ENCODE peak calls at places on chromosomes 3 and 15, in seven cellular contexts. G, I, E, O, T, Y and B are unnamed samples.

GRCh38 chr3:126828306-126828705 is 124.3 kb downstream of the CHCHD6 start:
- DNase-seq in G (no peak), I (no peak), E (no peak), O (no peak), T (no peak), Y (no peak), B (no peak)

GRCh38 chr3:124998247-124998630 is 57.6 kb downstream of the HEG1 start:
- DNase-seq in G (no peak), I (no peak), E (no peak), O (no peak), T (no peak), Y (no peak), B (no peak)

GRCh38 chr3:112681822-112682325 is 40.9 kb upstream of the CCDC80 start:
- DNase-seq in G (no peak), I (no peak), E (peak), O (peak), T (no peak), Y (no peak), B (no peak)

GRCh38 chr15:81642451-81642990 is 268.5 kb upstream of the TMC3 start:
- DNase-seq in G (no peak), I (no peak), E (peak), O (peak), T (no peak), Y (no peak), B (no peak)

GRCh38 chr3:10262027-10262426 is 13.8 kb downstream of the TATDN2 start:
- DNase-seq in G (no peak), I (no peak), E (no peak), O (no peak), T (no peak), Y (no peak), B (peak)

GRCh38 chr3:22713936-22714335 is 489.2 kb upstream of the UBE2E2 start:
- DNase-seq in G (no peak), I (peak), E (peak), O (peak), T (no peak), Y (no peak), B (no peak)

GRCh38 chr3:28008235-28008634 is 233.2 kb upstream of the CMC1 start:
- DNase-seq in G (no peak), I (no peak), E (no peak), O (no peak), T (no peak), Y (no peak), B (no peak)

GRCh38 chr3:11548721-11549131 is 95.0 kb downstream of the VGLL4 start:
- DNase-seq in G (no peak), I (peak), E (peak), O (peak), T (no peak), Y (no peak), B (peak)

GRCh38 chr3:177157492-177157891 is 39.8 kb downstream of the TBL1XR1 start:
- DNase-seq in G (no peak), I (no peak), E (no peak), O (no peak), T (no peak), Y (no peak), B (no peak)

GRCh38 chr3:125163739-125164601 is 48.6 kb downstream of the SLC12A8 start:
- DNase-seq in G (no peak), I (peak), E (no peak), O (no peak), T (no peak), Y (no peak), B (no peak)

GRCh38 chr15:66951976-66952375 is 113.4 kb upstream of the SMAD3 start:
- DNase-seq in G (no peak), I (no peak), E (no peak), O (peak), T (no peak), Y (no peak), B (no peak)

GRCh38 chr15:95324596-95325135 is 1005.8 kb upstream of the NR2F2 start:
- DNase-seq in G (no peak), I (no peak), E (no peak), O (no peak), T (no peak), Y (no peak), B (no peak)

GRCh38 chr15:75195122-75195765 is 6.4 kb upstream of the C15orf39 start:
- DNase-seq in G (no peak), I (no peak), E (no peak), O (no peak), T (no peak), Y (no peak), B (peak)

GRCh38 chr3:11238057-11238456 is 34.1 kb upstream of the ATG7 start:
- DNase-seq in G (no peak), I (peak), E (peak), O (peak), T (no peak), Y (no peak), B (no peak)

GRCh38 chr3:186411994-186412393 is 50.0 kb upstream of the DGKG start:
- DNase-seq in G (no peak), I (peak), E (no peak), O (no peak), T (no peak), Y (no peak), B (no peak)

GRCh38 chr15:77631790-77632551 is 741 bp downstream of the LINGO1 start:
- DNase-seq in G (no peak), I (no peak), E (no peak), O (no peak), T (peak), Y (no peak), B (no peak)

GRCh38 chr3:108472011-108472591 is 38.3 kb downstream of the MYH15 start:
- DNase-seq in G (no peak), I (peak), E (peak), O (peak), T (no peak), Y (no peak), B (no peak)

GRCh38 chr3:49899815-49900214 is 3.9 kb downstream of the MST1R start:
- DNase-seq in G (no peak), I (no peak), E (no peak), O (no peak), T (peak), Y (no peak), B (peak)

GRCh38 chr3:108132727-108133373 is 42.0 kb upstream of the CD47 start:
- DNase-seq in G (no peak), I (peak), E (peak), O (no peak), T (no peak), Y (no peak), B (no peak)

GRCh38 chr3:170572665-170573253 is 13.1 kb downstream of the SLC7A14 start:
- DNase-seq in G (no peak), I (peak), E (peak), O (peak), T (no peak), Y (no peak), B (no peak)

GRCh38 chr15:65881766-65882434 is 12.6 kb downstream of the RAB11A start:
- DNase-seq in G (no peak), I (no peak), E (no peak), O (no peak), T (no peak), Y (no peak), B (no peak)

GRCh38 chr15:78988361-78988911 is 43.6 kb upstream of the CTSH start:
- DNase-seq in G (no peak), I (peak), E (peak), O (peak), T (no peak), Y (no peak), B (peak)

GRCh38 chr15:72968531-72968922 is 83.7 kb upstream of the NEO1 start:
- DNase-seq in G (no peak), I (peak), E (peak), O (no peak), T (peak), Y (no peak), B (no peak)

GRCh38 chr15:51750942-51751686 is at the start of gene TMOD2:
- DNase-seq in G (no peak), I (peak), E (no peak), O (no peak), T (peak), Y (peak), B (peak)

GRCh38 chr3:46187876-46188275 is 20.2 kb downstream of the CCR1 start:
- DNase-seq in G (no peak), I (peak), E (peak), O (peak), T (no peak), Y (no peak), B (no peak)

GRCh38 chr3:138461246-138461645 is 26.8 kb downstream of the ESYT3 start:
- DNase-seq in G (no peak), I (no peak), E (no peak), O (peak), T (no peak), Y (no peak), B (no peak)

GRCh38 chr3:44106761-44107160 is 134.9 kb upstream of the TOPAZ1 start:
- DNase-seq in G (no peak), I (no peak), E (no peak), O (no peak), T (no peak), Y (no peak), B (no peak)

GRCh38 chr15:82530606-82531379 is 9.5 kb downstream of the RPS17 start:
- DNase-seq in G (peak), I (peak), E (peak), O (peak), T (peak), Y (peak), B (peak)

GRCh38 chr3:73624363-73625123 is at the start of gene PDZRN3:
- DNase-seq in G (no peak), I (no peak), E (peak), O (peak), T (peak), Y (no peak), B (no peak)

GRCh38 chr3:100927775-100928174 is 65.4 kb downstream of the ABI3BP start:
- DNase-seq in G (no peak), I (peak), E (no peak), O (no peak), T (no peak), Y (no peak), B (no peak)

GRCh38 chr3:27312044-27312668 is 57.0 kb downstream of the NEK10 start:
- DNase-seq in G (no peak), I (peak), E (peak), O (peak), T (peak), Y (no peak), B (peak)

GRCh38 chr3:94076055-94076454 is 13.2 kb downstream of the NSUN3 start:
- DNase-seq in G (no peak), I (peak), E (peak), O (peak), T (no peak), Y (no peak), B (no peak)

GRCh38 chr15:84023636-84024035 is 211.9 kb upstream of the GOLGA6L4 start:
- DNase-seq in G (no peak), I (peak), E (peak), O (peak), T (peak), Y (no peak), B (peak)

GRCh38 chr15:100786901-100787566 is 92.6 kb upstream of the ALDH1A3 start:
- DNase-seq in G (no peak), I (no peak), E (no peak), O (no peak), T (no peak), Y (peak), B (no peak)

GRCh38 chr15:40355976-40356585 is 1.9 kb upstream of the DISP2 start:
- DNase-seq in G (no peak), I (no peak), E (no peak), O (no peak), T (no peak), Y (no peak), B (no peak)

GRCh38 chr3:177443469-177443868 is 246.2 kb upstream of the TBL1XR1 start:
- DNase-seq in G (no peak), I (peak), E (peak), O (peak), T (no peak), Y (no peak), B (peak)